ENCODE peak calls at places on chromosomes 6 and 20, in four cellular contexts. One of them, this sample, is unnamed.

GRCh38 chr6:291148-291696 is 1.1 kb upstream of the DUSP22 start:
- DNase-seq in tibial nerve: no peak
- DNase-seq in A549: peak; percentile 32
- DNase-seq in stomach: no peak
- DNase-seq in this sample: no peak

GRCh38 chr20:44517454-44517853 is 4.4 kb downstream of the SERINC3 start:
- DNase-seq in stomach: no peak
- DNase-seq in tibial nerve: no peak
- DNase-seq in A549: no peak
- DNase-seq in this sample: no peak

GRCh38 chr20:44739952-44740351 is 5.7 kb upstream of the KCNK15 start:
- DNase-seq in A549: no peak
- DNase-seq in stomach: no peak
- DNase-seq in tibial nerve: no peak
- DNase-seq in this sample: no peak

GRCh38 chr6:41100871-41101287 is 28.1 kb downstream of the NFYA start:
- DNase-seq in A549: no peak
- DNase-seq in tibial nerve: no peak
- DNase-seq in stomach: no peak
- DNase-seq in this sample: no peak

GRCh38 chr6:162165479-162165878 is 562.1 kb downstream of the PRKN start:
- DNase-seq in stomach: no peak
- DNase-seq in A549: no peak
- DNase-seq in tibial nerve: no peak
- DNase-seq in this sample: no peak

GRCh38 chr6:18506387-18507017 is 119.4 kb downstream of the RNF144B start:
- DNase-seq in tibial nerve: no peak
- DNase-seq in stomach: no peak
- DNase-seq in A549: no peak
- DNase-seq in this sample: no peak

GRCh38 chr6:47078991-47079390 is 36.9 kb upstream of the ADGRF1 start:
- DNase-seq in stomach: no peak
- DNase-seq in A549: no peak
- DNase-seq in tibial nerve: no peak
- DNase-seq in this sample: no peak

GRCh38 chr20:38134427-38135281 is 30.4 kb downstream of the TGM2 start:
- DNase-seq in tibial nerve: no peak
- DNase-seq in A549: no peak
- DNase-seq in stomach: no peak
- DNase-seq in this sample: no peak

GRCh38 chr6:52904562-52905279 is 4.8 kb downstream of the GSTA3 start:
- DNase-seq in tibial nerve: no peak
- DNase-seq in A549: peak; percentile 29
- DNase-seq in stomach: no peak
- DNase-seq in this sample: no peak

GRCh38 chr6:31778999-31779885 is 2.1 kb upstream of the VWA7 start:
- DNase-seq in stomach: peak; percentile 41
- DNase-seq in tibial nerve: no peak
- DNase-seq in A549: no peak
- DNase-seq in this sample: no peak

GRCh38 chr6:28401172-28401571 is 1.6 kb upstream of the ZSCAN12 start:
- DNase-seq in tibial nerve: no peak
- DNase-seq in stomach: no peak
- DNase-seq in A549: no peak
- DNase-seq in this sample: no peak

GRCh38 chr6:168089186-168090063 is 10.4 kb upstream of the FRMD1 start:
- DNase-seq in A549: no peak
- DNase-seq in stomach: no peak
- DNase-seq in tibial nerve: no peak
- DNase-seq in this sample: no peak

GRCh38 chr6:39850897-39851296 is 58.7 kb downstream of the DAAM2 start:
- DNase-seq in tibial nerve: no peak
- DNase-seq in A549: no peak
- DNase-seq in stomach: no peak
- DNase-seq in this sample: no peak

GRCh38 chr6:128903715-128904114 is 20.8 kb downstream of the LAMA2 start:
- DNase-seq in stomach: no peak
- DNase-seq in A549: no peak
- DNase-seq in tibial nerve: no peak
- DNase-seq in this sample: no peak

GRCh38 chr6:8183266-8183665 is 80.9 kb upstream of the EEF1E1 start:
- DNase-seq in tibial nerve: no peak
- DNase-seq in A549: no peak
- DNase-seq in stomach: no peak
- DNase-seq in this sample: no peak

GRCh38 chr20:37575884-37576283 is 48.2 kb upstream of the BLCAP start:
- DNase-seq in stomach: no peak
- DNase-seq in A549: no peak
- DNase-seq in tibial nerve: no peak
- DNase-seq in this sample: no peak

GRCh38 chr6:143766185-143766553 is 77.0 kb upstream of the LTV1 start:
- DNase-seq in stomach: no peak
- DNase-seq in tibial nerve: no peak
- DNase-seq in A549: no peak
- DNase-seq in this sample: no peak

GRCh38 chr6:46914279-46914810 is 7.4 kb downstream of the ADGRF5 start:
- DNase-seq in tibial nerve: no peak
- DNase-seq in A549: no peak
- DNase-seq in stomach: no peak
- DNase-seq in this sample: no peak

GRCh38 chr20:25246182-25246943 is 1.5 kb upstream of the PYGB start:
- DNase-seq in stomach: no peak
- DNase-seq in A549: no peak
- DNase-seq in tibial nerve: no peak
- DNase-seq in this sample: no peak

GRCh38 chr6:116268589-116269293 is 11.0 kb downstream of the TSPYL1 start:
- DNase-seq in A549: peak; percentile 73
- DNase-seq in stomach: no peak
- DNase-seq in tibial nerve: no peak
- DNase-seq in this sample: no peak

GRCh38 chr20:21618697-21619421 is 86.6 kb upstream of the PAX1 start:
- DNase-seq in tibial nerve: no peak
- DNase-seq in A549: no peak
- DNase-seq in stomach: no peak
- DNase-seq in this sample: no peak

GRCh38 chr6:124961784-124962611 is at the start of gene RNF217:
- DNase-seq in tibial nerve: peak; percentile 35
- DNase-seq in stomach: peak; percentile 55
- DNase-seq in A549: peak; percentile 68
- DNase-seq in this sample: peak; percentile 63

GRCh38 chr6:112450663-112451062 is 103.5 kb downstream of the RFPL4B start:
- DNase-seq in A549: no peak
- DNase-seq in tibial nerve: no peak
- DNase-seq in stomach: no peak
- DNase-seq in this sample: no peak

GRCh38 chr6:163771180-163771579 is 356.7 kb downstream of the QKI start:
- DNase-seq in stomach: no peak
- DNase-seq in A549: no peak
- DNase-seq in tibial nerve: no peak
- DNase-seq in this sample: no peak

GRCh38 chr6:72826744-72827438 is 205.0 kb downstream of the KCNQ5 start:
- DNase-seq in stomach: no peak
- DNase-seq in tibial nerve: no peak
- DNase-seq in A549: no peak
- DNase-seq in this sample: no peak

GRCh38 chr20:7029005-7029404 is 261.5 kb downstream of the BMP2 start:
- DNase-seq in A549: no peak
- DNase-seq in tibial nerve: no peak
- DNase-seq in stomach: no peak
- DNase-seq in this sample: no peak

GRCh38 chr20:2750343-2751251 is 49.8 kb downstream of the CPXM1 start:
- DNase-seq in stomach: peak; percentile 56
- DNase-seq in A549: peak; percentile 71
- DNase-seq in tibial nerve: no peak
- DNase-seq in this sample: peak; percentile 74

GRCh38 chr6:38495922-38496635 is 143.7 kb downstream of the BTBD9 start:
- DNase-seq in stomach: no peak
- DNase-seq in tibial nerve: no peak
- DNase-seq in A549: no peak
- DNase-seq in this sample: no peak

GRCh38 chr6:24861934-24862333 is 63.2 kb upstream of the ARMH2 start:
- DNase-seq in A549: no peak
- DNase-seq in stomach: no peak
- DNase-seq in tibial nerve: no peak
- DNase-seq in this sample: no peak
- TF ChIP-seq EP300 in A549: no peak
- TF ChIP-seq EP300 in stomach: no peak
- TF ChIP-seq EP300 in tibial nerve: no peak
- TF ChIP-seq EP300 in this sample: no peak

GRCh38 chr6:166460473-166461437 is 78.0 kb upstream of the MPC1 start:
- DNase-seq in A549: no peak
- DNase-seq in stomach: no peak
- DNase-seq in tibial nerve: no peak
- DNase-seq in this sample: no peak

GRCh38 chr6:166463363-166464067 is 80.8 kb upstream of the MPC1 start:
- DNase-seq in tibial nerve: no peak
- DNase-seq in stomach: no peak
- DNase-seq in A549: no peak
- DNase-seq in this sample: peak; percentile 16

GRCh38 chr6:166459906-166460305 is 77.2 kb upstream of the MPC1 start:
- DNase-seq in A549: no peak
- DNase-seq in stomach: no peak
- DNase-seq in tibial nerve: no peak
- DNase-seq in this sample: no peak

GRCh38 chr6:166462461-166463135 is 79.9 kb upstream of the MPC1 start:
- DNase-seq in stomach: no peak
- DNase-seq in tibial nerve: no peak
- DNase-seq in A549: no peak
- DNase-seq in this sample: peak; percentile 59

DNA sequence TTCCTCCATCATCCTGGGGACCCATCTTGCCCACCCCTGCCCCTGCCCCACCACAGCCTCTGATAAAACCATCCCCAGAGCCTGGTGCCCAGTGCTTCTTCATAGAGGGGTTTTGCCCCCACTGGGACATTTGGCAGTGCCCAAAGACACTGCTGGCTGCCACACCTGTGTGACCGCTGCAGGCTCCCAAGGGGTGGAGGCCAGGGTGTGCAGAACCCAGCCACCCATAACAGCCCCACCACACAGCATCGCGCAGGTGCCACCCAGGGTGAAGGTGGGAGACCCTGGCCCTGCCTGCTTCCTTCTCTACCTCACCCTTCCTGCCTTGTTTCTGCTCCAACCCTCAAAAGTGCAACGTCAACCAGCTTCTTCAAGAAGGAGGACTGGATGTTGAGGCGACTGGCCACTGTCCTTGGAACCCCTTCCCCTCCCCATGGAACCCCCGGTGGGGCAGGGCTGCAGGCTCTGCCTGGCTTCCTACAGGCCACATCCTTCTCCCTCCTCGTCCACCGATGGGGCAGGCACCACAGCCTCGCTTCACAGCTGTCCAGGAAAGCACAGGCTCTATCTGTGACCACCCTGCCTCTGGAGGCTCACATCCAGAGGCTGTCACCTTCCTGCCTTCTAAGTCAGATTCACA is 79.2 kb upstream of the MPC1 start:
- DNase-seq in stomach: no peak
- DNase-seq in A549: no peak
- DNase-seq in tibial nerve: no peak
- DNase-seq in this sample: peak; percentile 9
- TF ChIP-seq EP300 in stomach: no peak
- TF ChIP-seq EP300 in A549: no peak
- TF ChIP-seq EP300 in tibial nerve: no peak
- TF ChIP-seq EP300 in this sample: no peak

GRCh38 chr6:165308926-165309731 is at the start of gene C6orf118:
- DNase-seq in A549: peak; percentile 59
- DNase-seq in stomach: no peak
- DNase-seq in tibial nerve: no peak
- DNase-seq in this sample: no peak
- TF ChIP-seq EP300 in A549: no peak
- TF ChIP-seq EP300 in stomach: no peak
- TF ChIP-seq EP300 in tibial nerve: no peak
- TF ChIP-seq EP300 in this sample: no peak

GRCh38 chr20:50187403-50188051 is 3.1 kb upstream of the CEBPB start:
- DNase-seq in tibial nerve: no peak
- DNase-seq in stomach: no peak
- DNase-seq in A549: peak; percentile 88
- DNase-seq in this sample: no peak
- TF ChIP-seq EP300 in tibial nerve: peak; percentile 36
- TF ChIP-seq EP300 in stomach: no peak
- TF ChIP-seq EP300 in A549: peak; percentile 87
- TF ChIP-seq EP300 in this sample: no peak

DNA sequence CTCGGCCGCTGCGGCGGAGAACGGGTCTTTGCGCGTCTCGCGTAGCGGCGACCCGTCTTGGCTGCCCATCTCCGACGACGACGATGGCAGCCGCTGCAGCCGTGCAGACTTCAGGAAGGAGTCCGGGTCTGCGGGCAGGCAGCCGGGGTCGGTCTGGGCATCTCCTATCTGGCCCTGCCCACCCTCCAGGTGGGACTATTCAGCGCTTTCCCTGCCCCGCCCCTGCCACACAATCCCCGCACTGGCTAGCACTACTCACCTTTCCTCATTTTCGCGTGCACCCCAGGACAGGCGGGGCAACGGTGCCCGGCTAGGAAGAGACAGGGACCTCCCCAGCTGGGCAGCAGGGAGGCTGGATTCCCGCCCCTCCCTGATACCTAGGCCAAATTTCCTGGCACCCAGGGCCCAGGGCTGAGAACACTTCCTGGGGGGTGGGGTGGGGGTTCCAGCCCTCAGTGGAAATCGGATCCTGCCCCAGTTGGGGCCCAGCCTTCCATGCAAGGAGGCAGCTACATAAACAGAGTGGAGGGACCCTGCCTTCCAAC is 9.2 kb downstream of the GGT7 start:
- DNase-seq in stomach: no peak
- DNase-seq in A549: no peak
- DNase-seq in tibial nerve: no peak
- DNase-seq in this sample: no peak
- TF ChIP-seq EP300 in stomach: no peak
- TF ChIP-seq EP300 in A549: no peak
- TF ChIP-seq EP300 in tibial nerve: no peak
- TF ChIP-seq EP300 in this sample: no peak